ENCODE peak calls at places on chromosomes 12 and 14, in nine cellular contexts. One of them, this sample, is unnamed.

GRCh38 chr14:34104750-34105397 is 154.0 kb upstream of the EGLN3 start:
- DNase-seq in cardiac fibroblast: no peak
- DNase-seq in cardiac muscle cell: no peak
- DNase-seq in psoas muscle: no peak
- DNase-seq in RWPE2: no peak
- DNase-seq in astrocyte of the cerebellum: no peak
- DNase-seq in omental fat pad: no peak
- DNase-seq in HFFc6: no peak
- DNase-seq in right lobe of liver: no peak
- DNase-seq in this sample: no peak

GRCh38 chr12:53115891-53116675 is 12.8 kb downstream of the SOAT2 start:
- DNase-seq in astrocyte of the cerebellum: no peak
- DNase-seq in cardiac muscle cell: no peak
- DNase-seq in psoas muscle: no peak
- DNase-seq in RWPE2: no peak
- DNase-seq in HFFc6: no peak
- DNase-seq in right lobe of liver: no peak
- DNase-seq in cardiac fibroblast: no peak
- DNase-seq in omental fat pad: no peak
- DNase-seq in this sample: no peak

GRCh38 chr12:115756804-115757203 is 520.7 kb downstream of the MED13L start:
- DNase-seq in RWPE2: no peak
- DNase-seq in HFFc6: no peak
- DNase-seq in right lobe of liver: no peak
- DNase-seq in cardiac fibroblast: no peak
- DNase-seq in cardiac muscle cell: no peak
- DNase-seq in astrocyte of the cerebellum: no peak
- DNase-seq in psoas muscle: no peak
- DNase-seq in omental fat pad: no peak
- DNase-seq in this sample: no peak

GRCh38 chr12:82730832-82731497 is 44.3 kb downstream of the TMTC2 start:
- DNase-seq in omental fat pad: no peak
- DNase-seq in RWPE2: no peak
- DNase-seq in cardiac muscle cell: peak
- DNase-seq in cardiac fibroblast: peak
- DNase-seq in right lobe of liver: no peak
- DNase-seq in HFFc6: no peak
- DNase-seq in astrocyte of the cerebellum: peak
- DNase-seq in psoas muscle: no peak
- DNase-seq in this sample: no peak

GRCh38 chr12:49092086-49092815 is 2.4 kb downstream of the DHH start:
- DNase-seq in astrocyte of the cerebellum: no peak
- DNase-seq in psoas muscle: no peak
- DNase-seq in cardiac muscle cell: peak
- DNase-seq in omental fat pad: no peak
- DNase-seq in right lobe of liver: no peak
- DNase-seq in RWPE2: no peak
- DNase-seq in cardiac fibroblast: peak
- DNase-seq in HFFc6: no peak
- DNase-seq in this sample: peak

GRCh38 chr12:32264995-32265394 is 134.4 kb upstream of the FGD4 start:
- DNase-seq in psoas muscle: no peak
- DNase-seq in astrocyte of the cerebellum: no peak
- DNase-seq in omental fat pad: no peak
- DNase-seq in cardiac muscle cell: peak
- DNase-seq in RWPE2: no peak
- DNase-seq in right lobe of liver: no peak
- DNase-seq in HFFc6: no peak
- DNase-seq in cardiac fibroblast: peak
- DNase-seq in this sample: no peak

GRCh38 chr12:65787056-65787855 is 37.0 kb upstream of the HMGA2 start:
- DNase-seq in right lobe of liver: no peak
- DNase-seq in astrocyte of the cerebellum: no peak
- DNase-seq in HFFc6: no peak
- DNase-seq in cardiac muscle cell: no peak
- DNase-seq in omental fat pad: no peak
- DNase-seq in psoas muscle: no peak
- DNase-seq in RWPE2: no peak
- DNase-seq in cardiac fibroblast: no peak
- DNase-seq in this sample: no peak

GRCh38 chr14:57317248-57317833 is 48.6 kb downstream of the AP5M1 start:
- DNase-seq in astrocyte of the cerebellum: peak
- DNase-seq in cardiac fibroblast: peak
- DNase-seq in cardiac muscle cell: peak
- DNase-seq in right lobe of liver: peak
- DNase-seq in psoas muscle: peak
- DNase-seq in omental fat pad: peak
- DNase-seq in HFFc6: peak
- DNase-seq in RWPE2: peak
- DNase-seq in this sample: peak

GRCh38 chr14:64960762-64961276 is 11.3 kb downstream of the RAB15 start:
- DNase-seq in psoas muscle: peak
- DNase-seq in right lobe of liver: no peak
- DNase-seq in HFFc6: no peak
- DNase-seq in RWPE2: no peak
- DNase-seq in cardiac muscle cell: no peak
- DNase-seq in omental fat pad: no peak
- DNase-seq in astrocyte of the cerebellum: no peak
- DNase-seq in cardiac fibroblast: no peak
- DNase-seq in this sample: no peak

GRCh38 chr12:5977556-5977955 is 32.5 kb upstream of the ANO2 start:
- DNase-seq in HFFc6: no peak
- DNase-seq in astrocyte of the cerebellum: no peak
- DNase-seq in right lobe of liver: no peak
- DNase-seq in RWPE2: no peak
- DNase-seq in psoas muscle: no peak
- DNase-seq in cardiac fibroblast: no peak
- DNase-seq in cardiac muscle cell: no peak
- DNase-seq in omental fat pad: no peak
- DNase-seq in this sample: no peak

GRCh38 chr12:87866602-87867292 is 162.5 kb downstream of the C12orf50 start:
- DNase-seq in cardiac muscle cell: peak
- DNase-seq in HFFc6: no peak
- DNase-seq in psoas muscle: no peak
- DNase-seq in right lobe of liver: no peak
- DNase-seq in astrocyte of the cerebellum: no peak
- DNase-seq in cardiac fibroblast: peak
- DNase-seq in omental fat pad: no peak
- DNase-seq in RWPE2: no peak
- DNase-seq in this sample: no peak

GRCh38 chr12:95721320-95721719 is 69.2 kb downstream of the NTN4 start:
- DNase-seq in psoas muscle: no peak
- DNase-seq in cardiac fibroblast: no peak
- DNase-seq in astrocyte of the cerebellum: no peak
- DNase-seq in right lobe of liver: no peak
- DNase-seq in omental fat pad: no peak
- DNase-seq in RWPE2: no peak
- DNase-seq in HFFc6: peak
- DNase-seq in cardiac muscle cell: no peak
- DNase-seq in this sample: no peak

GRCh38 chr12:129160282-129160681 is 307.0 kb downstream of the GLT1D1 start:
- DNase-seq in psoas muscle: no peak
- DNase-seq in cardiac fibroblast: no peak
- DNase-seq in HFFc6: no peak
- DNase-seq in omental fat pad: no peak
- DNase-seq in right lobe of liver: no peak
- DNase-seq in astrocyte of the cerebellum: no peak
- DNase-seq in cardiac muscle cell: no peak
- DNase-seq in RWPE2: no peak
- DNase-seq in this sample: no peak

GRCh38 chr12:39157696-39158342 is 252.4 kb upstream of the CPNE8 start:
- DNase-seq in RWPE2: no peak
- DNase-seq in right lobe of liver: no peak
- DNase-seq in HFFc6: no peak
- DNase-seq in omental fat pad: no peak
- DNase-seq in cardiac fibroblast: no peak
- DNase-seq in cardiac muscle cell: peak
- DNase-seq in astrocyte of the cerebellum: no peak
- DNase-seq in psoas muscle: no peak
- DNase-seq in this sample: no peak

DNA sequence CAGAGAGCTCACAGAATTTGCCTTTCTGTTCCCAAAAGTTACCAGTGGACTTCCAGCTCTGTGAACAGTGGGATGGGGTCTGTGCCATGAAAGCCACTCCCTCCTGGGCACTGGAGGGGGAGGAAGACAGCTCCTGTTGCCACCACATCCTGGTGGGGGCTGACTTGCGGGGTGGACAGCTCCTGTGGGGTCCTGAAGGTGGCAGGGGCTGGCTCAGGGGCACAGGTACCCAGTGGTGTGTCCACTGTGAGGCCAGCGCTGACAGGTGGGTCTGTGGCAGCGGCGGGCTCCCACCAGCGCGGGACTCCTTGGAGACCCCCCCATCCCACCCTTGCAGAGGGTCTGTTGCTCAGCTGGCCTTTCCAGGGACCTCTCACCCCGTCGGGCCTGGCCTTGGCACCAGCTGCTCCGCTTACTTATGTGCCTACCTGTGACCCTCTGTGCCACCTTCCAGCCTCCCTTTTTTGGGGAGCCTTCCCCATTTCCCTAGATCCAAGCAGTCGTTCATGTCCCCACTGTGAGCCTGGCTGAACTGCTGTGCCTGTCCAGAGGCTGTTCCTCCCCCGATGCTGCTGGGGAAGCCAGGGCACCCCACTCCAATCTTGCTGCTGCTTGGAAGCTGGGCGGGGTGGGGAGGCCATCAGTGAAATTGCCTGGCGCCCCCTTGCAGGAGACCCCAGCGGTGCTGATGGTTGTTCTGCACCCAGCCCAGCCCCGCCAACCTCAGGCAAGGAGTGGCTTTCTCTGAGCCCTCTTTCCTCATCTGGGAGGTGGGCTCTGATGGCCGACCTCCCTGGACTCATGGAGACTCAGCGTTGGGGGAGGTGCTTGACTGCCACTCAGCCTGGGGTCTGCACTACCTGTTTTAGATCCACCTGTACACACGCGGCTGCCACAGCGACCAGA is 2.2 kb downstream of the TEDC1 start:
- DNase-seq in HFFc6: no peak
- DNase-seq in cardiac fibroblast: no peak
- DNase-seq in astrocyte of the cerebellum: no peak
- DNase-seq in cardiac muscle cell: no peak
- DNase-seq in omental fat pad: no peak
- DNase-seq in RWPE2: no peak
- DNase-seq in right lobe of liver: peak
- DNase-seq in psoas muscle: peak
- DNase-seq in this sample: no peak
- TF ChIP-seq CTCF in HFFc6: peak
- TF ChIP-seq CTCF in cardiac fibroblast: no peak
- TF ChIP-seq CTCF in astrocyte of the cerebellum: no peak
- TF ChIP-seq CTCF in cardiac muscle cell: no peak
- TF ChIP-seq CTCF in omental fat pad: no peak
- TF ChIP-seq CTCF in RWPE2: no peak
- TF ChIP-seq CTCF in right lobe of liver: no peak
- TF ChIP-seq CTCF in psoas muscle: no peak
- TF ChIP-seq CTCF in this sample: no peak

GRCh38 chr12:44000309-44000952 is 164.6 kb downstream of the TMEM117 start:
- DNase-seq in omental fat pad: no peak
- DNase-seq in HFFc6: peak
- DNase-seq in RWPE2: no peak
- DNase-seq in right lobe of liver: peak
- DNase-seq in astrocyte of the cerebellum: no peak
- DNase-seq in cardiac fibroblast: peak
- DNase-seq in cardiac muscle cell: peak
- DNase-seq in psoas muscle: no peak
- DNase-seq in this sample: no peak
- TF ChIP-seq CTCF in omental fat pad: no peak
- TF ChIP-seq CTCF in HFFc6: peak
- TF ChIP-seq CTCF in RWPE2: peak
- TF ChIP-seq CTCF in right lobe of liver: peak
- TF ChIP-seq CTCF in astrocyte of the cerebellum: peak
- TF ChIP-seq CTCF in cardiac fibroblast: peak
- TF ChIP-seq CTCF in cardiac muscle cell: peak
- TF ChIP-seq CTCF in psoas muscle: peak
- TF ChIP-seq CTCF in this sample: peak

GRCh38 chr14:76966535-76966934 is 62.0 kb downstream of the IRF2BPL start:
- DNase-seq in astrocyte of the cerebellum: no peak
- DNase-seq in psoas muscle: no peak
- DNase-seq in cardiac muscle cell: no peak
- DNase-seq in omental fat pad: no peak
- DNase-seq in HFFc6: no peak
- DNase-seq in cardiac fibroblast: no peak
- DNase-seq in right lobe of liver: no peak
- DNase-seq in RWPE2: no peak
- DNase-seq in this sample: no peak
- TF ChIP-seq CTCF in astrocyte of the cerebellum: no peak
- TF ChIP-seq CTCF in psoas muscle: no peak
- TF ChIP-seq CTCF in cardiac muscle cell: no peak
- TF ChIP-seq CTCF in omental fat pad: no peak
- TF ChIP-seq CTCF in HFFc6: no peak
- TF ChIP-seq CTCF in cardiac fibroblast: no peak
- TF ChIP-seq CTCF in right lobe of liver: no peak
- TF ChIP-seq CTCF in RWPE2: no peak
- TF ChIP-seq CTCF in this sample: no peak

GRCh38 chr12:75289678-75290200 is 40.4 kb downstream of the CAPS2 start:
- DNase-seq in cardiac muscle cell: peak
- DNase-seq in cardiac fibroblast: peak
- DNase-seq in right lobe of liver: no peak
- DNase-seq in HFFc6: peak
- DNase-seq in psoas muscle: no peak
- DNase-seq in RWPE2: no peak
- DNase-seq in astrocyte of the cerebellum: peak
- DNase-seq in omental fat pad: no peak
- DNase-seq in this sample: no peak
- TF ChIP-seq CTCF in cardiac muscle cell: peak
- TF ChIP-seq CTCF in cardiac fibroblast: peak
- TF ChIP-seq CTCF in right lobe of liver: no peak
- TF ChIP-seq CTCF in HFFc6: peak
- TF ChIP-seq CTCF in psoas muscle: no peak
- TF ChIP-seq CTCF in RWPE2: peak
- TF ChIP-seq CTCF in astrocyte of the cerebellum: no peak
- TF ChIP-seq CTCF in omental fat pad: no peak
- TF ChIP-seq CTCF in this sample: peak

GRCh38 chr14:51715742-51716141 is 64.0 kb downstream of the FRMD6 start:
- DNase-seq in psoas muscle: no peak
- DNase-seq in HFFc6: no peak
- DNase-seq in astrocyte of the cerebellum: no peak
- DNase-seq in omental fat pad: no peak
- DNase-seq in RWPE2: no peak
- DNase-seq in right lobe of liver: no peak
- DNase-seq in cardiac fibroblast: no peak
- DNase-seq in cardiac muscle cell: no peak
- DNase-seq in this sample: no peak
- TF ChIP-seq CTCF in psoas muscle: no peak
- TF ChIP-seq CTCF in HFFc6: no peak
- TF ChIP-seq CTCF in astrocyte of the cerebellum: no peak
- TF ChIP-seq CTCF in omental fat pad: no peak
- TF ChIP-seq CTCF in RWPE2: no peak
- TF ChIP-seq CTCF in right lobe of liver: no peak
- TF ChIP-seq CTCF in cardiac fibroblast: no peak
- TF ChIP-seq CTCF in cardiac muscle cell: no peak
- TF ChIP-seq CTCF in this sample: no peak

This sample was measured in D721Med.